ENCODE peak calls at places on chromosomes 12 and 14, in ten cellular contexts. X is RWPE1; A is lower leg skin; F is CD4-positive, alpha-beta memory T cell; D is activated T-helper 1 cell treated with Interleukin-2 at 50 U/mL for 16 hours; N is transverse colon; L is progenitor cell of endocrine pancreas; Q is HFF-Myc; G is RPMI7951; T is Right ventricle myocardium superior. R is an unnamed sample.

GRCh38 chr12:96208801-96209534 is 14.8 kb downstream of the ELK3 start:
- DNase-seq in Q (no peak), G (no peak), F (no peak), N (peak; percentile 34), L (no peak), X (no peak), A (no peak), D (no peak), T (no peak), R (no peak)

GRCh38 chr14:26856832-26857508 is 259.1 kb upstream of the NOVA1 start:
- DNase-seq in X (no peak), N (no peak), A (no peak), L (no peak), T (no peak), G (no peak), Q (no peak), F (no peak), D (no peak), R (no peak)

GRCh38 chr14:89773644-89774316 is 180.8 kb downstream of the EFCAB11 start:
- DNase-seq in X (peak; percentile 34), G (peak; percentile 61), A (no peak), D (peak; percentile 30), T (peak; percentile 69), F (peak; percentile 56), Q (no peak), N (peak; percentile 53), L (peak; percentile 24), R (peak; percentile 85)

GRCh38 chr14:23559010-23559920 is 3.2 kb downstream of the THTPA start:
- DNase-seq in A (no peak), X (peak; percentile 60), Q (no peak), L (peak; percentile 50), F (peak; percentile 57), T (peak; percentile 70), G (peak; percentile 32), D (peak; percentile 47), N (peak; percentile 39), R (no peak)

GRCh38 chr12:96487214-96487613 is 2.2 kb upstream of the CFAP54 start:
- DNase-seq in N (no peak), D (no peak), L (no peak), G (peak; percentile 58), Q (no peak), F (no peak), X (peak; percentile 73), T (no peak), A (no peak), R (peak; percentile 93)

GRCh38 chr12:88940854-88941253 is 360.6 kb upstream of the KITLG start:
- DNase-seq in T (no peak), X (no peak), D (no peak), Q (no peak), N (no peak), A (no peak), L (no peak), F (no peak), G (no peak), R (no peak)

GRCh38 chr12:77433799-77434198 is 368.4 kb upstream of the E2F7 start:
- DNase-seq in F (no peak), Q (no peak), X (no peak), T (no peak), N (no peak), G (no peak), L (no peak), D (no peak), A (no peak), R (peak; percentile 13)

GRCh38 chr14:21268612-21269251 is 510 bp downstream of the HNRNPC start:
- DNase-seq in F (peak; percentile 55), N (peak; percentile 34), D (no peak), X (no peak), A (no peak), T (no peak), Q (no peak), G (peak; percentile 53), L (no peak), R (peak; percentile 28)

GRCh38 chr12:7864751-7865150 is 8.0 kb downstream of the SLC2A14 start:
- DNase-seq in X (no peak), D (no peak), L (no peak), N (no peak), A (no peak), T (no peak), F (no peak), G (no peak), Q (no peak), R (no peak)

GRCh38 chr14:52944267-52944666 is 6.6 kb downstream of the FERMT2 start:
- DNase-seq in Q (no peak), G (no peak), N (no peak), L (no peak), T (no peak), D (no peak), A (no peak), X (no peak), F (no peak), R (no peak)

GRCh38 chr12:131628766-131629448 is 82.0 kb upstream of the SFSWAP start:
- DNase-seq in T (no peak), X (no peak), A (no peak), D (no peak), F (no peak), G (no peak), N (no peak), Q (no peak), L (no peak), R (no peak)

GRCh38 chr14:60175255-60175902 is 10.2 kb upstream of the DHRS7 start:
- DNase-seq in L (no peak), G (no peak), F (no peak), D (no peak), T (no peak), X (peak; percentile 56), N (no peak), Q (no peak), A (no peak), R (peak; percentile 69)

GRCh38 chr12:64390275-64390851 is at the start of gene C12orf56:
- DNase-seq in F (no peak), N (peak; percentile 17), A (no peak), G (peak; percentile 23), L (no peak), T (no peak), Q (no peak), D (no peak), X (peak; percentile 34), R (no peak)

GRCh38 chr14:89041245-89041585 is 216.8 kb downstream of the TTC8 start:
- DNase-seq in A (no peak), D (no peak), T (no peak), L (no peak), N (peak; percentile 63), Q (no peak), G (peak; percentile 52), X (peak; percentile 38), F (no peak), R (no peak)

GRCh38 chr14:104696671-104697316 is 7.4 kb downstream of the INF2 start:
- DNase-seq in T (no peak), G (no peak), D (no peak), A (no peak), F (no peak), L (no peak), N (no peak), Q (no peak), X (no peak), R (no peak)

GRCh38 chr12:62525306-62525705 is 58.7 kb downstream of the MON2 start:
- DNase-seq in D (no peak), G (no peak), Q (no peak), A (no peak), N (no peak), L (no peak), X (no peak), F (peak; percentile 3), T (no peak), R (no peak)